ENCODE peak calls at places on chromosome 7, in nine cellular contexts. W is A549, B is fibroblast of mammary gland, V is ovary, P is cardiac muscle cell, L is GM12865, J is AG10803, X is tibial nerve, O is heart left ventricle. Y is an unnamed sample.

GRCh38 chr7:135716677-135717238 is 11.2 kb downstream of the SLC13A4 start:
- DNase-seq in W (no peak), B (peak), V (no peak), P (no peak), L (no peak), J (peak), X (no peak), O (no peak), Y (no peak)

GRCh38 chr7:157021071-157021891 is 10.8 kb upstream of the MNX1 start:
- DNase-seq in W (no peak), B (no peak), V (no peak), P (no peak), L (no peak), J (no peak), X (no peak), O (no peak), Y (no peak)

GRCh38 chr7:75994388-75995051 is at the start of gene TMEM120A:
- DNase-seq in W (peak), B (peak), V (peak), P (peak), L (peak), J (peak), X (peak), O (peak), Y (peak)

GRCh38 chr7:69114374-69114773 is 483.9 kb upstream of the AUTS2 start:
- DNase-seq in W (no peak), B (peak), V (no peak), P (no peak), L (no peak), J (peak), X (no peak), O (no peak), Y (no peak)

GRCh38 chr7:2478387-2478760 is 2.2 kb upstream of the GRIFIN start:
- DNase-seq in W (no peak), B (peak), V (no peak), P (no peak), L (no peak), J (peak), X (peak), O (peak), Y (peak)

GRCh38 chr7:47191876-47192291 is 390.0 kb downstream of the TNS3 start:
- DNase-seq in W (no peak), B (no peak), V (no peak), P (no peak), L (peak), J (no peak), X (no peak), O (no peak), Y (no peak)

GRCh38 chr7:46109447-46109846 is 188.4 kb upstream of the IGFBP3 start:
- DNase-seq in W (no peak), B (peak), V (no peak), P (no peak), L (no peak), J (no peak), X (no peak), O (no peak), Y (no peak)

GRCh38 chr7:135924302-135924701 is 52.9 kb downstream of the MTPN start:
- DNase-seq in W (no peak), B (no peak), V (no peak), P (no peak), L (no peak), J (no peak), X (no peak), O (no peak), Y (peak)

GRCh38 chr7:112411186-112411795 is 39.0 kb upstream of the IFRD1 start:
- DNase-seq in W (no peak), B (peak), V (peak), P (peak), L (no peak), J (peak), X (no peak), O (no peak), Y (peak)

GRCh38 chr7:120738816-120739215 is 119.1 kb downstream of the TSPAN12 start:
- DNase-seq in W (no peak), B (no peak), V (no peak), P (no peak), L (no peak), J (no peak), X (no peak), O (no peak), Y (no peak)

DNA sequence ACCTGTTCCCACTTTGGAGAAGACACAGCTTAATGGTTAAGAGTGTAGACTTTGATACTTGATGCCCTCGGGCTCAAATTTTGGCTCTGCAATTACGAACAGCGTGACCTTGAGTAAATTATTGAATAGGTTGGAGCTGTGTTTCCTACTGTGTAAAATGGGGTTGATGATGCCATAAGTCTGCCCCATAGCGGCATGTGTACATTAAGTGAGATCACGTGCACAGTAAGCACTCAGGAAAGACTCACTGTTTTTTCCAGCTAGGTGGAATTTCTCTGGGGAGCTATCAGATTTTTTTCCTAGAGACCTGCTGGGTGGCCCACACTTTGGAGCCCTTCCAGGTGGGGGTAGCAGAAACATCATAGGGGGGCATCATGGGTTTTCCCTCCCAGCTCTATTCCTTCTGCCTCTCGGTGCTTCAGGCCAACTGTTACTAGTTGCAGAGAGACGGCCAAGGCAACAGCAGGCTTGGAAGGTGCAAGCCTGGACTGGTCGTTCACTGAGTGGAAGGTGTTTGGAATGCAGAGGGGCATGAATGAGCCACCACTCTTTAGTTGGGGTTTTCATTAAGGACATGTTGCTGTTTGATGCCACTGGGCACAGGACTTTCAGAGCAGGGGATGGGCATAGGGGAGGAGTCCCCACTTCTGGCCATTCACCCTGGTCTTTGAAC is 64.2 kb downstream of the SYPL1 start:
- DNase-seq in W (no peak), B (no peak), V (no peak), P (no peak), L (no peak), J (no peak), X (no peak), O (no peak), Y (no peak)
- H3K4me3 ChIP-seq in W (no peak), B (no peak), V (no peak), P (no peak), L (no peak), J (no peak), X (no peak), O (no peak), Y (no peak)

GRCh38 chr7:6497994-6498393 is 50.2 kb upstream of the DAGLB start:
- DNase-seq in W (no peak), B (no peak), V (no peak), P (no peak), L (no peak), J (no peak), X (no peak), O (no peak), Y (no peak)

GRCh38 chr7:6505685-6506559 is 45.3 kb downstream of the GRID2IP start:
- DNase-seq in W (no peak), B (no peak), V (no peak), P (no peak), L (no peak), J (no peak), X (no peak), O (no peak), Y (no peak)

GRCh38 chr7:6501586-6502564 is 49.4 kb downstream of the GRID2IP start:
- DNase-seq in W (no peak), B (no peak), V (no peak), P (no peak), L (no peak), J (no peak), X (no peak), O (no peak), Y (no peak)

GRCh38 chr7:6500691-6501090 is 50.6 kb downstream of the GRID2IP start:
- DNase-seq in W (no peak), B (no peak), V (no peak), P (no peak), L (no peak), J (no peak), X (no peak), O (no peak), Y (no peak)

GRCh38 chr7:6502886-6503285 is 48.4 kb downstream of the GRID2IP start:
- DNase-seq in W (no peak), B (no peak), V (no peak), P (no peak), L (no peak), J (no peak), X (no peak), O (no peak), Y (no peak)
- H3K4me3 ChIP-seq in W (peak), B (no peak), V (peak), P (peak), L (no peak), J (no peak), X (peak), O (peak), Y (no peak)

DNA sequence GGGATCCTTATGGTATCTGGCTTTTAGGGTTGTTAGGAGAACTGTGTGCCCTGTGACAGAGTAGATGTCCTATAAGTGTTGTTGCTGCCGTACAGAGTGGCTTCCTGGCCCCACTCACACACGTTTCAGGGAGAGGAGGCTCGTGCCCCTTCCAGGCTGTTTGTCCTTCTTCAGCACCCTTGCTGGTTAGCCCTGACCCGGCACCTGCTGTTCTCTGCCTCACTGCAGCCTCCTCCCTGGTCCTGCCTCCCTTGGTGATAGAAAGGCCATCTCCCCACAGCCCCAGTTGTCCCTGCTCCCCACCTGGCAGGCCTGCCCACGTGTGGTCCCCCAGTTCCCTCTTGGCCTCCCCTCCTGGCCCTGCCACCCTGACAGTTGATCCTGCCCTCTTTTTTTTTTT is 2.3 kb downstream of the CLIP2 start:
- DNase-seq in W (no peak), B (no peak), V (no peak), P (no peak), L (no peak), J (no peak), X (no peak), O (no peak), Y (no peak)
- H3K4me3 ChIP-seq in W (no peak), B (no peak), V (no peak), P (no peak), L (peak), J (no peak), X (no peak), O (no peak), Y (no peak)

GRCh38 chr7:17152698-17153097 is 145.8 kb upstream of the AHR start:
- DNase-seq in W (no peak), B (no peak), V (no peak), P (no peak), L (peak), J (no peak), X (no peak), O (peak), Y (no peak)
- H3K4me3 ChIP-seq in W (no peak), B (no peak), V (no peak), P (no peak), L (no peak), J (no peak), X (no peak), O (no peak), Y (no peak)

GRCh38 chr7:74063646-74064045 is 20.0 kb upstream of the LIMK1 start:
- DNase-seq in W (no peak), B (no peak), V (no peak), P (no peak), L (no peak), J (no peak), X (no peak), O (no peak), Y (no peak)

GRCh38 chr7:74063223-74063641 is 20.4 kb upstream of the LIMK1 start:
- DNase-seq in W (no peak), B (no peak), V (no peak), P (no peak), L (no peak), J (no peak), X (no peak), O (no peak), Y (no peak)

GRCh38 chr7:74064696-74065095 is 18.9 kb upstream of the LIMK1 start:
- DNase-seq in W (no peak), B (no peak), V (no peak), P (no peak), L (no peak), J (no peak), X (no peak), O (no peak), Y (no peak)

GRCh38 chr7:74059681-74060588 is 23.7 kb upstream of the LIMK1 start:
- DNase-seq in W (peak), B (no peak), V (no peak), P (no peak), L (no peak), J (no peak), X (no peak), O (no peak), Y (peak)

DNA sequence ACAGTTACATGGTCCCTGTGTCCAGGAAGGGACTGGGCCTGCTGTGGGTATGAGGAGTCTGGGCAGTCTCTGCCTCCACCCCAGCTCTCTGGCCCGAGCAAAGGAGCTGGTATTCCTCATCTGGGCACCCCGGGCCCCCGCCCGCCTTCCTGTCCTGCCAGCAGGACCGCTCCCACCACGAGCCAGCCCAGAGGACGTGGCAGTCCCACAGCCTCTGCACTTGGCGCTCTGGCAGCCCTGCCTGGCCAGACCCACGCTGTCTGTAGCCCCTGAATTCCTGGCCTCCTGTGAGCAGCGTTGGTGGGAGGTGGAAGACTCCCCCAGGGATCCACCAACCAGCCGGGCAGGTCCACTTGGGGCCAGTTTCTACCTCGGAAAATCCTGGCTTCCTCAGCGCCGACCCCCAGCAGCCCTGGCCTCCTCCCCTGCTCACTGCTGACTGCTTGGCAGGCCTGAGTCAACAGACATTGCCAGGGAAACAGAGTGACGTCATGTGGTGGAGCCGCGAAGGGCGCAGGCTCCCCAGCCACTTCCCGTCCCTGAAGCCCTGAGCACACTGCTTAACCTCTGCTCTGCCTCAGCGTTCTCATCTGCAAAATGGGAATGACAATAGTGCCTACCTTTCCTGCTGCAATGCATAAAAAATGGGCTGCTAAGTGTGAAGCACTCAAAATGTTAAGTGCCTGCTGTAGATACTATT is 21.6 kb upstream of the LIMK1 start:
- DNase-seq in W (peak), B (peak), V (peak), P (no peak), L (peak), J (peak), X (peak), O (peak), Y (peak)
- H3K4me3 ChIP-seq in W (peak), B (peak), V (no peak), P (no peak), L (no peak), J (peak), X (no peak), O (no peak), Y (no peak)

DNA sequence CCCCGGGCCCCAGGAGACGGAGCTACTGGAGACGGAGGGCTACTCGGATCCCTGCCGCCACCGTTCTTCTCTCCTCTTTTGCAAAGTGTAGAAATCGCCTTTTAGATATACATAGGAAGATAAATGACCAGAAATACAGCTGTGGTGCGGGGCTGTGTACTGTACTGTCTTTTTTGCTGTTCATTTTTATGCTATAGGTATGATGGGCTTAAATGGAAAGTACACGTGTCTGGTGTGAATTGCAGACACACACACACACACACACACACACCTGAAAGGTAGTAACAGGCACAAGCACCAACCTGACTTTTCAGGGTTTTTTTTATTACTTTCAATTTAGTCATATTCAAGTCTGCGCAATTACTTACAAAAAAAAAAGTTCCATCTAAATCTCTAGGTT is 834 bp downstream of the PTPRZ1 start:
- DNase-seq in W (no peak), B (no peak), V (no peak), P (no peak), L (no peak), J (no peak), X (no peak), O (no peak), Y (no peak)
- H3K4me3 ChIP-seq in W (peak), B (peak), V (peak), P (peak), L (no peak), J (peak), X (peak), O (peak), Y (peak)

GRCh38 chr7:155071121-155071651 is 1.1 kb downstream of the HTR5A start:
- DNase-seq in W (no peak), B (no peak), V (no peak), P (no peak), L (no peak), J (no peak), X (no peak), O (no peak), Y (no peak)
- H3K4me3 ChIP-seq in W (no peak), B (no peak), V (no peak), P (no peak), L (no peak), J (no peak), X (no peak), O (no peak), Y (no peak)

DNA sequence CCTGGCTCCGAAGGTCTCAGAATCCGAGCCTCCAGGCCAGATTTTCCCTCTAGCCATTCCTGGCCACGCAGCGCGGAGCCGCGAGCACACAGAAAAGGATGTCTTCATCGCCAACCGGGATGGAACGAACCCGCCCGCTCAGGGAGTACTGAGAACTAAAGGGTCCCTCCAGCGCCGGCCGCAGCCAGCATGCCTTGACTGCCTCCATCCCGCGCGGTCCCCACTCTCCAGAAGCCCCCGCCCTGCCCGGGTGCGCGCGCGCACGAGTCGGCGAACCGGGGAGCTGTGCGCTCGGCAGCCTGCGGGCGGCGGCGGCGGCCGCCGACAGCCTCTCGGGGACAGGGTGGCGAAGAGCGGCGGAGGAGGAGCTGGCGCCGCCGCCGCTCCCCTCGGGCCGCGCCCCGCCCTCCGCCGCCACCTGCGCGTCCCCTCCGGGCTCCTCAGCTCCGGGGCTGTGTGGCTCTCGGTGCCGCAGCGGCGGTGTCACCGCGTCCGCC is 640 bp upstream of the GALNT17 start:
- DNase-seq in W (no peak), B (no peak), V (peak), P (peak), L (no peak), J (no peak), X (peak), O (peak), Y (peak)
- H3K4me3 ChIP-seq in W (peak), B (no peak), V (peak), P (peak), L (no peak), J (no peak), X (peak), O (peak), Y (peak)

DNA sequence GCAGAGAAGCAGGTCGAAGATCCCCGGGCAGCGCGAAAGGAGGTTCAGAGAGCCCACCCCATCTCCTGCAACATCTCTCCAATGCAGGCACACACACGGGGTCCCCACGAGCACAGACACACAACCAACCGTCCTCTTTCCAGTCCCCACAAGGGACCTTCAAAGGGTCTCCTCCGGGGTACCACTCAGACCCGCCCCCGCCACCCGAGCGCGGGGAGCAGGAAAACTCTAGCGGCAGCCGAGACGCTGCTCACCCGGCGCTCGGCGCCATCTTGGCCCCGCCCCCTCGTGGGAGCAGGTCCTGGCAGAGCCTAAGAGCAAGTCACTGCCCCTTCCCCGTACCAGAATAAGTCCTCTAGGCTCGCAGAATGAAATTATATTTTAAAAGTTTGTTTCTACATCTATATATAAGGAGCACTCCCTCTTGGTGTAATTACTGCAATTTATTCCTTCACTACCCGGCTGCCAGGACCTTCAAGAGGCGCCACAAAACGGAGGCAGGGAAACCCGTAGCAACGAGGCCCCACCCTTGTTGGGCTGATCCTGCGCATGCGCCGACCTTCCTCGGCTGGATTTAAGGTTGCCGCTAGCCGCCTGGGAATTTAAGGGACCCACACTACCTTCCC is at the start of the genes CNPY4 and TAF6:
- DNase-seq in W (peak), B (peak), V (peak), P (peak), L (peak), J (peak), X (peak), O (peak), Y (peak)
- H3K4me3 ChIP-seq in W (peak), B (peak), V (peak), P (peak), L (peak), J (peak), X (peak), O (peak), Y (peak)

GRCh38 chr7:137276194-137276593 is 67.3 kb downstream of the PTN start:
- DNase-seq in W (no peak), B (no peak), V (no peak), P (peak), L (no peak), J (no peak), X (no peak), O (no peak), Y (no peak)
- H3K4me3 ChIP-seq in W (no peak), B (no peak), V (no peak), P (no peak), L (no peak), J (no peak), X (no peak), O (no peak), Y (no peak)